ENCODE peak calls at places on chromosome 10, in seven cellular contexts. A is HCT116, G is SK-N-SH, R is HepG2, N is GM12878, X is H1, I is K562. P is an unnamed sample.

GRCh38 chr10:98268694-98269386 is 846 bp upstream of the LOXL4 start:
- DNase-seq in I (peak; percentile 37), N (no peak), X (no peak), A (no peak), R (peak; percentile 72), G (no peak), P (no peak)

GRCh38 chr10:5559642-5560141 is 34.9 kb downstream of the CALML3 start:
- DNase-seq in A (no peak), I (no peak), G (no peak), R (no peak), X (no peak), N (no peak), P (no peak)

GRCh38 chr10:62433901-62434300 is 59.7 kb downstream of the ZNF365 start:
- DNase-seq in I (no peak), G (no peak), X (no peak), N (no peak), A (no peak), R (no peak), P (no peak)

GRCh38 chr10:69457771-69458237 is 6.5 kb downstream of the TSPAN15 start:
- DNase-seq in X (no peak), G (no peak), I (no peak), A (no peak), N (no peak), R (no peak), P (no peak)

GRCh38 chr10:47402681-47403301 is 18.7 kb upstream of the ZNF488 start:
- DNase-seq in N (no peak), R (peak; percentile 70), G (no peak), I (no peak), A (peak; percentile 73), X (peak; percentile 51), P (no peak)

GRCh38 chr10:14074062-14074884 is 256.5 kb downstream of the FRMD4A start:
- DNase-seq in I (no peak), G (peak; percentile 71), X (no peak), A (peak; percentile 15), N (no peak), R (peak; percentile 27), P (peak; percentile 66)

GRCh38 chr10:2968401-2968800 is 98.9 kb upstream of the PFKP start:
- DNase-seq in A (no peak), N (no peak), I (no peak), G (no peak), X (no peak), R (no peak), P (no peak)

GRCh38 chr10:20598590-20598989 is 298.5 kb downstream of the NEBL start:
- DNase-seq in X (peak; percentile 31), R (no peak), G (no peak), N (no peak), I (no peak), A (no peak), P (no peak)

GRCh38 chr10:117464176-117464575 is 78.4 kb upstream of the EMX2 start:
- DNase-seq in G (no peak), R (no peak), X (no peak), I (no peak), N (no peak), A (no peak), P (no peak)

GRCh38 chr10:12513775-12514663 is 164.7 kb downstream of the CAMK1D start:
- DNase-seq in R (no peak), N (no peak), G (peak; percentile 62), X (no peak), I (no peak), A (no peak), P (no peak)

GRCh38 chr10:60762554-60762953 is 15.7 kb upstream of the CDK1 start:
- DNase-seq in X (peak; percentile 67), A (no peak), I (no peak), R (no peak), G (no peak), N (no peak), P (no peak)

GRCh38 chr10:34581871-34582532 is 233.1 kb downstream of the PARD3 start:
- DNase-seq in I (no peak), A (no peak), G (no peak), X (no peak), N (no peak), R (no peak), P (no peak)

GRCh38 chr10:133096616-133097269 is 9.0 kb downstream of the ADGRA1 start:
- DNase-seq in R (no peak), I (no peak), A (no peak), G (peak; percentile 52), N (no peak), X (no peak), P (no peak)

GRCh38 chr10:133098426-133099124 is 10.9 kb downstream of the ADGRA1 start:
- DNase-seq in G (no peak), N (no peak), R (no peak), I (peak; percentile 22), A (no peak), X (no peak), P (no peak)

GRCh38 chr10:133097418-133097817 is 9.7 kb downstream of the ADGRA1 start:
- DNase-seq in A (no peak), R (no peak), G (no peak), I (no peak), N (no peak), X (no peak), P (no peak)

GRCh38 chr10:133099571-133099970 is 11.8 kb downstream of the ADGRA1 start:
- DNase-seq in A (no peak), G (no peak), R (no peak), N (no peak), X (no peak), I (no peak), P (no peak)

DNA sequence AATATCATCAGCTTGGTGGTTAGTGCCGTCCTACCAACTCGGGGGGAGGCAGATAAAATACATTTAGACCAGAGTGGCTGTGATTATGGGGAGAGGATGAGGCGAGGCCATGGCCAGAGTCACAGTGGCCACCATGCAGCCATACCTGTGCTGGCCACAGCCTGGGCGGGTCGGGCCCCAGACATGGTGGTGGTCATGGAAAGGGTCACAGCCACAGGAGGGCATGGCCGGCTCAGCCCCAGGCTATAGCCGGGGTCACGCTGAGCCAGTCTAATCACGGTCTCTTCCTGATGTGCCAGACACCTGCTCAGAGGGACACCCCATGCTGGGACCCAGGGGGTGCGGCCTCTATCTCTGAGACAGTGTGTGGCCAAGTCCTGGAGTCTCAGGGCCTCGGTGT is 10.2 kb downstream of the ADGRA1 start:
- DNase-seq in X (no peak), G (no peak), N (no peak), A (no peak), I (no peak), R (no peak), P (no peak)
- H3K27me3 ChIP-seq in X (no peaks in the 10 kb centered on the region), G (no peaks in the 10 kb centered on the region), N (no peaks in the 10 kb centered on the region), A (no peaks in the 10 kb centered on the region), I (peaks cover 6% of the 10 kb centered on the region), R (peaks cover 7% of the 10 kb centered on the region), P (peaks cover 15% of the 10 kb centered on the region)

GRCh38 chr10:131666091-131666490 is 234.7 kb upstream of the PPP2R2D start:
- DNase-seq in R (no peak), A (no peak), I (no peak), X (no peak), G (no peak), N (no peak), P (no peak)

GRCh38 chr10:131667047-131667446 is 233.8 kb upstream of the PPP2R2D start:
- DNase-seq in I (no peak), N (no peak), R (no peak), A (no peak), X (no peak), G (no peak), P (no peak)

GRCh38 chr10:131660427-131660826 is 240.4 kb upstream of the PPP2R2D start:
- DNase-seq in N (no peak), R (no peak), G (no peak), I (no peak), X (no peak), A (no peak), P (no peak)

GRCh38 chr10:131663411-131663810 is 237.4 kb upstream of the PPP2R2D start:
- DNase-seq in A (no peak), I (no peak), X (no peak), R (no peak), G (no peak), N (no peak), P (no peak)

GRCh38 chr10:131662851-131663250 is 238.0 kb upstream of the PPP2R2D start:
- DNase-seq in G (no peak), A (no peak), I (no peak), N (no peak), R (no peak), X (no peak), P (no peak)
- TF ChIP-seq SIN3A in G (no peak), A (no peak), I (no peak), N (no peak), R (no peak), X (no peak), P (no peak)

GRCh38 chr10:110892602-110893001 is 20.9 kb downstream of the PDCD4 start:
- DNase-seq in N (no peak), R (no peak), X (no peak), A (no peak), G (no peak), I (no peak), P (no peak)
- H3K36me3 ChIP-seq in N (peaks cover 41% of the 10 kb centered on the region), R (peaks cover 35% of the 10 kb centered on the region), X (no peaks in the 10 kb centered on the region), A (no peaks in the 10 kb centered on the region), G (peaks cover 71% of the 10 kb centered on the region), I (peaks cover 27% of the 10 kb centered on the region), P (no peaks in the 10 kb centered on the region)

GRCh38 chr10:23194471-23194965 is 2.4 kb downstream of the PTF1A start:
- DNase-seq in N (no peak), I (no peak), A (no peak), X (no peak), R (no peak), G (no peak), P (no peak)

GRCh38 chr10:23195846-23196200 is 3.7 kb downstream of the PTF1A start:
- DNase-seq in X (no peak), I (no peak), R (no peak), A (no peak), G (no peak), N (no peak), P (no peak)

GRCh38 chr10:23193435-23194074 is 1.4 kb downstream of the PTF1A start:
- DNase-seq in R (no peak), G (no peak), A (no peak), X (no peak), N (no peak), I (no peak), P (no peak)

GRCh38 chr10:23196201-23196600 is 4.1 kb downstream of the PTF1A start:
- DNase-seq in X (no peak), N (no peak), G (no peak), A (no peak), I (no peak), R (no peak), P (no peak)

DNA sequence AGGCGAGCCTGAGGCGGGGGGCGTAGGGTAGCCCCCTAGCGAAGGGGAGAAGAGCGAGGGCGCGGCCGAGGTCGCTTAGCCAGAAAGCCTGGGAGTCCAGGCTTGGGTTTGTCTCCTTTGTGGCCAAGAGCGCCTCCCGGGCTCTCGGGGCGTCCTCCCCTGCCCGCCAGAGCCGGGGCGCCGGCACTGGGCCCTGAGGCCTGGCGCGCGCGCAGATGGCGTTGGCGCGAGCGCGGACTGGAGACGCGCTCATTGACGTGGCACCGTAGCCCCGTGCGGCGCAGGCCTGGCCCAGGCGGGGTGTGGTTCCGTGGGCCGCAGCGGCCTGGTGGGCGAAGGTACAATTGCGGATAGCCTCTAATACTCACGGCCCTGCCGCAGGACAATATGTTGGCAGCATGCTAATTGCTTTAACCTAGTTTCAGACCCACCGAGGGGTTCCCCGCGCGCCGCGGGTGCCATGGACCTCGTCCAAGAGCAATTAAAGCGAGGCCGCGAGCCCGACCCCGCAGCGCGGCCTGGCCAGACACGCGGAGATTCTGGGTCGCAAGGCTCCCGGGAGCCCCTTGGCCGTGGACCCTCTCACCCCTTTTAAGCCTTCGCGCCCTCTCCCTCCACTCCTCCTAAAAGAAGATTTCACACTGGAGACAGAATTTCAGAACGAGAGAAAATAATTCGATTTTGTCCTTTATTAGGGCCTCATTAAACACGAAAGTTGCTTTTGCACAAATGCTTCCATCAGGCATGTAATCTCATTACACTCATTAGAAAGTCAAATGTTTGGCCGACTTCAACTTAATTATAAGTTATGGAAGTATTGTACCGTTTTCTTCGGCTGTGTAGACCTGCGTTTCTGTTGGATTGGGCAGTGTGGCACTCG is 3.1 kb downstream of the PTF1A start:
- DNase-seq in I (no peak), G (peak; percentile 51), X (no peak), R (no peak), N (no peak), A (no peak), P (no peak)
- H3K27me3 ChIP-seq in I (peaks cover 12% of the 10 kb centered on the region), G (peaks cover 58% of the 10 kb centered on the region), X (peaks cover 100% of the 10 kb centered on the region), R (peaks cover 5% of the 10 kb centered on the region), N (no peaks in the 10 kb centered on the region), A (no peaks in the 10 kb centered on the region), P (no peaks in the 10 kb centered on the region)

P was measured in Panc1.